ENCODE peak calls at places on chromosomes 6 and 20, in eight cellular contexts. One of them, this sample, is unnamed.

GRCh38 chr20:6061544-6061943 is 7.7 kb upstream of the LRRN4 start:
- DNase-seq in cardiac fibroblast: no peak
- DNase-seq in HAP-1: no peak
- DNase-seq in activated T-helper 2 cell treated with anti-CD3 and anti-CD28 coated beads, Interferon-gamma antibody, Interleukin-2, Interleukin-4, amounts not matched to agents 10 μg/mL and 5 μg/mL and 100 μg/mL, durations not matched to agents 14 hours and 24 hours and 36 hours: no peak
- DNase-seq in left lung: no peak
- DNase-seq in hippocampal formation: no peak
- DNase-seq in SHP77: no peak
- DNase-seq in activated CD4-positive, alpha-beta T cell treated with anti-CD3 and anti-CD28 coated beads, Interleukin-2, amount 50 U/mL, for 48 hours: no peak
- DNase-seq in this sample: no peak

GRCh38 chr20:2301164-2301622 is 5.4 kb downstream of the TGM3 start:
- DNase-seq in cardiac fibroblast: peak
- DNase-seq in HAP-1: no peak
- DNase-seq in activated T-helper 2 cell treated with anti-CD3 and anti-CD28 coated beads, Interferon-gamma antibody, Interleukin-2, Interleukin-4, amounts not matched to agents 10 μg/mL and 5 μg/mL and 100 μg/mL, durations not matched to agents 14 hours and 24 hours and 36 hours: no peak
- DNase-seq in left lung: peak
- DNase-seq in hippocampal formation: peak
- DNase-seq in SHP77: no peak
- DNase-seq in activated CD4-positive, alpha-beta T cell treated with anti-CD3 and anti-CD28 coated beads, Interleukin-2, amount 50 U/mL, for 48 hours: no peak
- DNase-seq in this sample: peak

GRCh38 chr6:157226761-157227160 is 96.6 kb downstream of the TMEM242 start:
- DNase-seq in cardiac fibroblast: no peak
- DNase-seq in HAP-1: no peak
- DNase-seq in activated T-helper 2 cell treated with anti-CD3 and anti-CD28 coated beads, Interferon-gamma antibody, Interleukin-2, Interleukin-4, amounts not matched to agents 10 μg/mL and 5 μg/mL and 100 μg/mL, durations not matched to agents 14 hours and 24 hours and 36 hours: no peak
- DNase-seq in left lung: no peak
- DNase-seq in hippocampal formation: no peak
- DNase-seq in SHP77: no peak
- DNase-seq in activated CD4-positive, alpha-beta T cell treated with anti-CD3 and anti-CD28 coated beads, Interleukin-2, amount 50 U/mL, for 48 hours: peak
- DNase-seq in this sample: no peak

GRCh38 chr6:162777091-162777490 is 49.3 kb downstream of the PACRG start:
- DNase-seq in cardiac fibroblast: no peak
- DNase-seq in HAP-1: no peak
- DNase-seq in activated T-helper 2 cell treated with anti-CD3 and anti-CD28 coated beads, Interferon-gamma antibody, Interleukin-2, Interleukin-4, amounts not matched to agents 10 μg/mL and 5 μg/mL and 100 μg/mL, durations not matched to agents 14 hours and 24 hours and 36 hours: no peak
- DNase-seq in left lung: no peak
- DNase-seq in hippocampal formation: no peak
- DNase-seq in SHP77: no peak
- DNase-seq in activated CD4-positive, alpha-beta T cell treated with anti-CD3 and anti-CD28 coated beads, Interleukin-2, amount 50 U/mL, for 48 hours: no peak
- DNase-seq in this sample: no peak

GRCh38 chr6:117536317-117536716 is 53.8 kb downstream of the DCBLD1 start:
- DNase-seq in cardiac fibroblast: peak
- DNase-seq in HAP-1: no peak
- DNase-seq in activated T-helper 2 cell treated with anti-CD3 and anti-CD28 coated beads, Interferon-gamma antibody, Interleukin-2, Interleukin-4, amounts not matched to agents 10 μg/mL and 5 μg/mL and 100 μg/mL, durations not matched to agents 14 hours and 24 hours and 36 hours: no peak
- DNase-seq in left lung: no peak
- DNase-seq in hippocampal formation: no peak
- DNase-seq in SHP77: no peak
- DNase-seq in activated CD4-positive, alpha-beta T cell treated with anti-CD3 and anti-CD28 coated beads, Interleukin-2, amount 50 U/mL, for 48 hours: no peak
- DNase-seq in this sample: no peak

GRCh38 chr6:169989594-169989993 is 238.2 kb downstream of the ERMARD start:
- DNase-seq in cardiac fibroblast: no peak
- DNase-seq in HAP-1: no peak
- DNase-seq in activated T-helper 2 cell treated with anti-CD3 and anti-CD28 coated beads, Interferon-gamma antibody, Interleukin-2, Interleukin-4, amounts not matched to agents 10 μg/mL and 5 μg/mL and 100 μg/mL, durations not matched to agents 14 hours and 24 hours and 36 hours: no peak
- DNase-seq in left lung: no peak
- DNase-seq in hippocampal formation: no peak
- DNase-seq in SHP77: no peak
- DNase-seq in activated CD4-positive, alpha-beta T cell treated with anti-CD3 and anti-CD28 coated beads, Interleukin-2, amount 50 U/mL, for 48 hours: no peak
- DNase-seq in this sample: no peak

GRCh38 chr6:186221-186965 is 105.9 kb upstream of the DUSP22 start:
- DNase-seq in cardiac fibroblast: no peak
- DNase-seq in HAP-1: no peak
- DNase-seq in activated T-helper 2 cell treated with anti-CD3 and anti-CD28 coated beads, Interferon-gamma antibody, Interleukin-2, Interleukin-4, amounts not matched to agents 10 μg/mL and 5 μg/mL and 100 μg/mL, durations not matched to agents 14 hours and 24 hours and 36 hours: no peak
- DNase-seq in left lung: no peak
- DNase-seq in hippocampal formation: no peak
- DNase-seq in SHP77: no peak
- DNase-seq in activated CD4-positive, alpha-beta T cell treated with anti-CD3 and anti-CD28 coated beads, Interleukin-2, amount 50 U/mL, for 48 hours: no peak
- DNase-seq in this sample: no peak

GRCh38 chr6:41502607-41503434 is 43.4 kb upstream of the FOXP4 start:
- DNase-seq in cardiac fibroblast: no peak
- DNase-seq in HAP-1: peak
- DNase-seq in activated T-helper 2 cell treated with anti-CD3 and anti-CD28 coated beads, Interferon-gamma antibody, Interleukin-2, Interleukin-4, amounts not matched to agents 10 μg/mL and 5 μg/mL and 100 μg/mL, durations not matched to agents 14 hours and 24 hours and 36 hours: no peak
- DNase-seq in left lung: no peak
- DNase-seq in hippocampal formation: no peak
- DNase-seq in SHP77: no peak
- DNase-seq in activated CD4-positive, alpha-beta T cell treated with anti-CD3 and anti-CD28 coated beads, Interleukin-2, amount 50 U/mL, for 48 hours: no peak
- DNase-seq in this sample: peak

GRCh38 chr6:43129434-43130194 is 41.5 kb upstream of the SRF start:
- DNase-seq in cardiac fibroblast: peak
- DNase-seq in HAP-1: peak
- DNase-seq in activated T-helper 2 cell treated with anti-CD3 and anti-CD28 coated beads, Interferon-gamma antibody, Interleukin-2, Interleukin-4, amounts not matched to agents 10 μg/mL and 5 μg/mL and 100 μg/mL, durations not matched to agents 14 hours and 24 hours and 36 hours: no peak
- DNase-seq in left lung: no peak
- DNase-seq in hippocampal formation: no peak
- DNase-seq in SHP77: peak
- DNase-seq in activated CD4-positive, alpha-beta T cell treated with anti-CD3 and anti-CD28 coated beads, Interleukin-2, amount 50 U/mL, for 48 hours: peak
- DNase-seq in this sample: no peak

GRCh38 chr6:134821914-134822862 is 127.7 kb downstream of the ALDH8A1 start:
- DNase-seq in cardiac fibroblast: no peak
- DNase-seq in HAP-1: no peak
- DNase-seq in activated T-helper 2 cell treated with anti-CD3 and anti-CD28 coated beads, Interferon-gamma antibody, Interleukin-2, Interleukin-4, amounts not matched to agents 10 μg/mL and 5 μg/mL and 100 μg/mL, durations not matched to agents 14 hours and 24 hours and 36 hours: no peak
- DNase-seq in left lung: no peak
- DNase-seq in hippocampal formation: no peak
- DNase-seq in SHP77: peak
- DNase-seq in activated CD4-positive, alpha-beta T cell treated with anti-CD3 and anti-CD28 coated beads, Interleukin-2, amount 50 U/mL, for 48 hours: no peak
- DNase-seq in this sample: no peak

GRCh38 chr20:23644159-23644558 is 6.4 kb upstream of the CST3 start:
- DNase-seq in cardiac fibroblast: no peak
- DNase-seq in HAP-1: no peak
- DNase-seq in activated T-helper 2 cell treated with anti-CD3 and anti-CD28 coated beads, Interferon-gamma antibody, Interleukin-2, Interleukin-4, amounts not matched to agents 10 μg/mL and 5 μg/mL and 100 μg/mL, durations not matched to agents 14 hours and 24 hours and 36 hours: no peak
- DNase-seq in left lung: no peak
- DNase-seq in hippocampal formation: no peak
- DNase-seq in SHP77: no peak
- DNase-seq in activated CD4-positive, alpha-beta T cell treated with anti-CD3 and anti-CD28 coated beads, Interleukin-2, amount 50 U/mL, for 48 hours: no peak
- DNase-seq in this sample: no peak

GRCh38 chr6:142302427-142303190 is 802 bp downstream of the ADGRG6 start:
- DNase-seq in cardiac fibroblast: no peak
- DNase-seq in HAP-1: no peak
- DNase-seq in activated T-helper 2 cell treated with anti-CD3 and anti-CD28 coated beads, Interferon-gamma antibody, Interleukin-2, Interleukin-4, amounts not matched to agents 10 μg/mL and 5 μg/mL and 100 μg/mL, durations not matched to agents 14 hours and 24 hours and 36 hours: no peak
- DNase-seq in left lung: no peak
- DNase-seq in hippocampal formation: no peak
- DNase-seq in SHP77: no peak
- DNase-seq in activated CD4-positive, alpha-beta T cell treated with anti-CD3 and anti-CD28 coated beads, Interleukin-2, amount 50 U/mL, for 48 hours: no peak
- DNase-seq in this sample: no peak

GRCh38 chr6:136123464-136123863 is 126.6 kb downstream of the MTFR2 start:
- DNase-seq in cardiac fibroblast: peak
- DNase-seq in HAP-1: no peak
- DNase-seq in activated T-helper 2 cell treated with anti-CD3 and anti-CD28 coated beads, Interferon-gamma antibody, Interleukin-2, Interleukin-4, amounts not matched to agents 10 μg/mL and 5 μg/mL and 100 μg/mL, durations not matched to agents 14 hours and 24 hours and 36 hours: no peak
- DNase-seq in left lung: no peak
- DNase-seq in hippocampal formation: no peak
- DNase-seq in SHP77: no peak
- DNase-seq in activated CD4-positive, alpha-beta T cell treated with anti-CD3 and anti-CD28 coated beads, Interleukin-2, amount 50 U/mL, for 48 hours: no peak
- DNase-seq in this sample: no peak

GRCh38 chr6:25793970-25794369 is 37.9 kb downstream of the SLC17A1 start:
- DNase-seq in cardiac fibroblast: no peak
- DNase-seq in HAP-1: no peak
- DNase-seq in activated T-helper 2 cell treated with anti-CD3 and anti-CD28 coated beads, Interferon-gamma antibody, Interleukin-2, Interleukin-4, amounts not matched to agents 10 μg/mL and 5 μg/mL and 100 μg/mL, durations not matched to agents 14 hours and 24 hours and 36 hours: no peak
- DNase-seq in left lung: no peak
- DNase-seq in hippocampal formation: no peak
- DNase-seq in SHP77: no peak
- DNase-seq in activated CD4-positive, alpha-beta T cell treated with anti-CD3 and anti-CD28 coated beads, Interleukin-2, amount 50 U/mL, for 48 hours: no peak
- DNase-seq in this sample: no peak

GRCh38 chr20:22686097-22686496 is 101.7 kb upstream of the FOXA2 start:
- DNase-seq in cardiac fibroblast: peak
- DNase-seq in HAP-1: peak
- DNase-seq in activated T-helper 2 cell treated with anti-CD3 and anti-CD28 coated beads, Interferon-gamma antibody, Interleukin-2, Interleukin-4, amounts not matched to agents 10 μg/mL and 5 μg/mL and 100 μg/mL, durations not matched to agents 14 hours and 24 hours and 36 hours: no peak
- DNase-seq in left lung: no peak
- DNase-seq in hippocampal formation: no peak
- DNase-seq in SHP77: peak
- DNase-seq in activated CD4-positive, alpha-beta T cell treated with anti-CD3 and anti-CD28 coated beads, Interleukin-2, amount 50 U/mL, for 48 hours: no peak
- DNase-seq in this sample: no peak

GRCh38 chr20:12875510-12875909 is 133.3 kb upstream of the SPTLC3 start:
- DNase-seq in cardiac fibroblast: no peak
- DNase-seq in HAP-1: no peak
- DNase-seq in activated T-helper 2 cell treated with anti-CD3 and anti-CD28 coated beads, Interferon-gamma antibody, Interleukin-2, Interleukin-4, amounts not matched to agents 10 μg/mL and 5 μg/mL and 100 μg/mL, durations not matched to agents 14 hours and 24 hours and 36 hours: no peak
- DNase-seq in left lung: no peak
- DNase-seq in hippocampal formation: no peak
- DNase-seq in SHP77: no peak
- DNase-seq in activated CD4-positive, alpha-beta T cell treated with anti-CD3 and anti-CD28 coated beads, Interleukin-2, amount 50 U/mL, for 48 hours: no peak
- DNase-seq in this sample: no peak

GRCh38 chr20:46814366-46815232 is 80.0 kb upstream of the EYA2 start:
- DNase-seq in cardiac fibroblast: peak
- DNase-seq in HAP-1: peak
- DNase-seq in activated T-helper 2 cell treated with anti-CD3 and anti-CD28 coated beads, Interferon-gamma antibody, Interleukin-2, Interleukin-4, amounts not matched to agents 10 μg/mL and 5 μg/mL and 100 μg/mL, durations not matched to agents 14 hours and 24 hours and 36 hours: no peak
- DNase-seq in left lung: no peak
- DNase-seq in hippocampal formation: no peak
- DNase-seq in SHP77: no peak
- DNase-seq in activated CD4-positive, alpha-beta T cell treated with anti-CD3 and anti-CD28 coated beads, Interleukin-2, amount 50 U/mL, for 48 hours: peak
- DNase-seq in this sample: no peak

GRCh38 chr6:111591370-111591900 is 14.2 kb downstream of the TRAF3IP2 start:
- DNase-seq in cardiac fibroblast: peak
- DNase-seq in HAP-1: no peak
- DNase-seq in activated T-helper 2 cell treated with anti-CD3 and anti-CD28 coated beads, Interferon-gamma antibody, Interleukin-2, Interleukin-4, amounts not matched to agents 10 μg/mL and 5 μg/mL and 100 μg/mL, durations not matched to agents 14 hours and 24 hours and 36 hours: no peak
- DNase-seq in left lung: peak
- DNase-seq in hippocampal formation: no peak
- DNase-seq in SHP77: peak
- DNase-seq in activated CD4-positive, alpha-beta T cell treated with anti-CD3 and anti-CD28 coated beads, Interleukin-2, amount 50 U/mL, for 48 hours: no peak
- DNase-seq in this sample: no peak